ENCODE peak calls at places on chromosomes 7 and 10, in four cellular contexts. H is GM12878, C is SK-N-SH, Y is HCT116. I is an unnamed sample.

GRCh38 chr7:141693082-141693481 is 8.9 kb downstream of the DENND11 start:
- DNase-seq in H (no peak), C (no peak), Y (no peak), I (no peak)

GRCh38 chr7:38909870-38910269 is 879 bp upstream of the VPS41 start:
- DNase-seq in H (no peak), C (no peak), Y (no peak), I (no peak)

GRCh38 chr7:125430013-125430412 is 500.4 kb upstream of the POT1 start:
- DNase-seq in H (no peak), C (no peak), Y (no peak), I (no peak)

GRCh38 chr7:142899661-142900060 is 14.1 kb upstream of the TRPV6 start:
- DNase-seq in H (no peak), C (no peak), Y (no peak), I (no peak)

GRCh38 chr7:14905764-14906163 is 3.2 kb upstream of the DGKB start:
- DNase-seq in H (no peak), C (no peak), Y (no peak), I (no peak)

GRCh38 chr10:121490906-121491519 is 107.2 kb downstream of the FGFR2 start:
- DNase-seq in H (no peak), C (no peak), Y (no peak), I (no peak)

GRCh38 chr10:79333513-79333912 is 13.8 kb upstream of the PPIF start:
- DNase-seq in H (no peak), C (no peak), Y (no peak), I (no peak)

GRCh38 chr10:115092555-115093285 is 445 bp upstream of the ATRNL1 start:
- DNase-seq in H (no peak), C (peak; percentile 92), Y (no peak), I (peak; percentile 63)

GRCh38 chr7:95811846-95812445 is 39.6 kb downstream of the DYNC1I1 start:
- DNase-seq in H (no peak), C (peak; percentile 5), Y (no peak), I (no peak)

GRCh38 chr7:33853361-33854062 is 51.8 kb upstream of the BMPER start:
- DNase-seq in H (no peak), C (no peak), Y (no peak), I (no peak)

GRCh38 chr10:88090568-88091214 is 227.3 kb downstream of the PTEN start:
- DNase-seq in H (no peak), C (no peak), Y (no peak), I (no peak)

GRCh38 chr10:76454539-76455137 is 1023.2 kb downstream of the LRMDA start:
- DNase-seq in H (no peak), C (no peak), Y (no peak), I (no peak)

GRCh38 chr10:76456190-76456589 is 1024.8 kb downstream of the LRMDA start:
- DNase-seq in H (no peak), C (no peak), Y (no peak), I (no peak)

GRCh38 chr10:76453328-76453727 is 1021.9 kb downstream of the LRMDA start:
- DNase-seq in H (no peak), C (peak; percentile 28), Y (no peak), I (no peak)

GRCh38 chr10:76459016-76459415 is 1027.6 kb downstream of the LRMDA start:
- DNase-seq in H (no peak), C (no peak), Y (no peak), I (no peak)

DNA sequence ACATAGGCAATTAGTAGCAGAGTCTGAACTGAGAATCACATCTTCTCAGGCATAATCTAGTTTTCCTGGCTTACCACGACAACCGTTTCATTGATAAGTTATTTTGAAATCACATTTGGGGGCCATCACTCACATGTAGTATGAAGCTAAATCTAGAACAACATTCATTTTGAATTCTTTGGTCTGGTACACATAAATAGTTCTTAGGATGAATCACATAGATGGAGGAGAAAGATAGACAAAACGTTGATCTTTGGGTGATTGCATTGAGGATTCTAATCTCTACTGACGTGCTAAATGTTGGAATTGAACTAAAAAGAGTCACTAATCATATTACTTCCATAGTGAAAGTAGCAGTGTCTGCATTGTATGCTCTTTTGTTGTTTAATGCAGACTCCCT is 1022.6 kb downstream of the LRMDA start:
- DNase-seq in H (no peak), C (no peak), Y (no peak), I (no peak)
- H3K27ac ChIP-seq in H (no peak overlapping the region), C (peak overlapping the region; percentile 12), Y (no peak overlapping the region), I (no peak overlapping the region)

GRCh38 chr7:106010866-106011265 is 47.8 kb downstream of the CDHR3 start:
- DNase-seq in H (no peak), C (no peak), Y (no peak), I (no peak)

GRCh38 chr7:106010331-106010730 is 47.3 kb downstream of the CDHR3 start:
- DNase-seq in H (no peak), C (no peak), Y (no peak), I (no peak)

GRCh38 chr7:106012184-106012583 is 49.1 kb downstream of the CDHR3 start:
- DNase-seq in H (no peak), C (no peak), Y (no peak), I (no peak)

GRCh38 chr7:106006906-106007305 is 43.8 kb downstream of the CDHR3 start:
- DNase-seq in H (no peak), C (no peak), Y (no peak), I (no peak)

DNA sequence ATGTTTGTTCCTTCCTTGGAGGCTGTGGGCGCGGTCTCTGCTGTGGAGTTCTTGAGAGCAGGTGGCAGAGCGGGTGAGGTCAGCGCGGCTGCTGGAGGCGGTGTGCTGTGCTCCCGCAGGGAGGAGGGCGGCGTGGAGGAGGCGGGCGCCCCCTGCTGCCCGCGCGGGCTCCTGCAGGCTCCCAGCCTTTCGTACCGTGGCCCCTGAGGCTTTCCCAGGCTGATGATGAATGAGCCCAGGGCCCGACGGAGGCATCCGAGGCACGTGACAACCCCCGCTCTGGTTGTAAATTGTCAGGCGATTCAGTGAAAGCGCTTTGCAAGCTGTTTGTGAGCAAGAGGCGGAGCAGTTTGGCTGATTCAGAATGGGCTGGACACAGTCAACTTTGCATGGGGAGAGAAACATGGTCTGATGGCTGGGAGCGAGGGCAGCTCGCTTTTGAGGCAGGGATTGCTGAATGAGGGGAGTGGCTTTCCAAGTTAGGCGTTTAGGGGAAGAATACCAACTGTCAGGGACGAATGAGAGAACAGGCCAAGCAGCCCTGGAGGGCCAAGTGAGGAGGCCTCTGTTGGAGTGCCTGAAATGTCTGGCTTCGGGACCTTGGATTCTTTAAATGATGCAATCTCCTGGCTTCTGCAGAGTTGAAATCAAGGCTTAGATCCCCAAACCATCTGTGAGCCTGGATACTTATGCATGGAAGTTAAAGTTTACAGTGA is 46.6 kb downstream of the CDHR3 start:
- DNase-seq in H (no peak), C (peak; percentile 91), Y (peak; percentile 63), I (peak; percentile 91)
- H2AFZ ChIP-seq in H (no peak overlapping the region), C (no peak overlapping the region), Y (peak overlapping the region; percentile 89), I (peak overlapping the region; percentile 67)

GRCh38 chr7:134186801-134187200 is 59.7 kb downstream of the LRGUK start:
- DNase-seq in H (no peak), C (no peak), Y (no peak), I (no peak)

GRCh38 chr7:134188311-134188710 is 61.2 kb downstream of the LRGUK start:
- DNase-seq in H (no peak), C (no peak), Y (no peak), I (no peak)

GRCh38 chr7:134187893-134188292 is 60.8 kb downstream of the LRGUK start:
- DNase-seq in H (no peak), C (no peak), Y (no peak), I (no peak)

GRCh38 chr7:134184767-134185166 is 57.6 kb downstream of the LRGUK start:
- DNase-seq in H (no peak), C (no peak), Y (no peak), I (no peak)

DNA sequence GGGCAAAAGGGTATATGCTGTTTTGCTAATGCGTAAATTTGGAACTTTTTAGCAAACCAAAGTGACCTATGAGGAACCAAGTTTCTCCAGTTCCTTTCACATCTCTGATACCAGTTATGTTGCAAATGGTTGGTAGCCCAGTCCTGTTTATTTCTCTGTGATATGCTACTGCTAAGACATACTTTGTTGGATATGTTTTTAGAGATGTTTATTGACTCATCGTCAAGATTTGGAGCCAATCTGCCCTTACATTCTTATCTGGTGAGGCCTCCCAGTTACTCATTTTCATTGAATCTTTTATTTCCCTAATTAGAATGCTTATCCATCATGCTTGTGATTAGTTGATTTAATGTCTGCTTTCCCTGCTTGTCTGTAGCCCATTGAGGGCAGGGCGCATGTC is 58.9 kb downstream of the LRGUK start:
- DNase-seq in H (no peak), C (no peak), Y (no peak), I (no peak)
- H3K27ac ChIP-seq in H (no peak overlapping the region), C (no peak overlapping the region), Y (no peak overlapping the region), I (no peak overlapping the region)

GRCh38 chr10:120042705-120043104 is 150.2 kb downstream of the SEC23IP start:
- DNase-seq in H (no peak), C (no peak), Y (no peak), I (no peak)

GRCh38 chr10:120052964-120053363 is 160.4 kb downstream of the SEC23IP start:
- DNase-seq in H (no peak), C (no peak), Y (no peak), I (no peak)

GRCh38 chr10:120048358-120048757 is 155.8 kb downstream of the SEC23IP start:
- DNase-seq in H (no peak), C (no peak), Y (no peak), I (no peak)
- H2AFZ ChIP-seq in H (no peak overlapping the region), C (no peak overlapping the region), Y (no peak overlapping the region), I (no peak overlapping the region)

I was measured in neuronal stem cell.